ENCODE peak calls at places on chromosomes 4 and X, in six cellular contexts. C is left ventricle myocardium inferior, N is Calu3, Y is hypothalamus, S is activated T-cell treated with anti-CD3 and anti-CD28 coated beads for 1 hour, I is Peyer's patch. G is an unnamed sample.

GRCh38 chrX:121649414-121649813 is 602.0 kb downstream of the GLUD2 start:
- DNase-seq in C (no peak), N (no peak), Y (no peak), S (no peak), I (no peak), G (no peak)

GRCh38 chrX:40912166-40912565 is 173.1 kb upstream of the USP9X start:
- DNase-seq in C (no peak), N (no peak), Y (no peak), S (no peak), I (no peak), G (no peak)

GRCh38 chr4:88087004-88087403 is 71.4 kb downstream of the ABCG2 start:
- DNase-seq in C (no peak), N (no peak), Y (no peak), S (no peak), I (no peak), G (no peak)

GRCh38 chrX:53794181-53794580 is 107.7 kb upstream of the HUWE1 start:
- DNase-seq in C (no peak), N (no peak), Y (no peak), S (no peak), I (no peak), G (no peak)

GRCh38 chrX:120419465-120419864 is 49.6 kb downstream of the LAMP2 start:
- DNase-seq in C (no peak), N (no peak), Y (no peak), S (no peak), I (peak), G (peak)

GRCh38 chr4:30719363-30720020 is 677 bp upstream of the PCDH7 start:
- DNase-seq in C (peak), N (peak), Y (peak), S (no peak), I (no peak), G (peak)

GRCh38 chr4:166460769-166461550 is 587.9 kb downstream of the TLL1 start:
- DNase-seq in C (no peak), N (no peak), Y (no peak), S (no peak), I (no peak), G (no peak)

GRCh38 chr4:148243837-148244236 is 198.4 kb downstream of the NR3C2 start:
- DNase-seq in C (no peak), N (no peak), Y (no peak), S (no peak), I (no peak), G (no peak)

GRCh38 chr4:86014599-86014998 is 345.3 kb downstream of the MAPK10 start:
- DNase-seq in C (no peak), N (no peak), Y (no peak), S (no peak), I (no peak), G (no peak)

GRCh38 chr4:105895609-105896460 is 564 bp downstream of the NPNT start:
- DNase-seq in C (peak), N (peak), Y (no peak), S (no peak), I (no peak), G (peak)

GRCh38 chr4:118969359-118969758 is 80.7 kb downstream of the SYNPO2 start:
- DNase-seq in C (peak), N (peak), Y (peak), S (no peak), I (no peak), G (peak)

GRCh38 chrX:37603938-37604409 is 32.5 kb downstream of the LANCL3 start:
- DNase-seq in C (peak), N (no peak), Y (no peak), S (no peak), I (no peak), G (no peak)

GRCh38 chr4:3122081-3122563 is 47.6 kb downstream of the HTT start:
- DNase-seq in C (no peak), N (no peak), Y (no peak), S (no peak), I (no peak), G (no peak)

GRCh38 chr4:111512081-111512774 is 633.0 kb upstream of the FAM241A start:
- DNase-seq in C (no peak), N (no peak), Y (no peak), S (no peak), I (no peak), G (no peak)

GRCh38 chr4:103150677-103151076 is 47.5 kb downstream of the CENPE start:
- DNase-seq in C (no peak), N (no peak), Y (no peak), S (no peak), I (no peak), G (no peak)

GRCh38 chrX:118066867-118067515 is 49.6 kb downstream of the KLHL13 start:
- DNase-seq in C (no peak), N (no peak), Y (no peak), S (no peak), I (no peak), G (no peak)

GRCh38 chr4:6988016-6988715 is 55.0 kb upstream of the TADA2B start:
- DNase-seq in C (no peak), N (no peak), Y (no peak), S (no peak), I (no peak), G (peak)

GRCh38 chrX:31333181-31333831 is 261.5 kb upstream of the FTHL17 start:
- DNase-seq in C (no peak), N (no peak), Y (no peak), S (no peak), I (no peak), G (no peak)

GRCh38 chr4:26509681-26510333 is 19.5 kb upstream of the CCKAR start:
- DNase-seq in C (no peak), N (no peak), Y (no peak), S (no peak), I (no peak), G (no peak)

GRCh38 chr4:112585977-112586736 is 50.6 kb downstream of the ZGRF1 start:
- DNase-seq in C (no peak), N (no peak), Y (no peak), S (no peak), I (no peak), G (no peak)

GRCh38 chrX:87621697-87622096 is 104.1 kb downstream of the KLHL4 start:
- DNase-seq in C (no peak), N (no peak), Y (peak), S (no peak), I (no peak), G (no peak)

GRCh38 chrX:17187301-17187836 is 187.6 kb upstream of the NHS start:
- DNase-seq in C (no peak), N (no peak), Y (no peak), S (no peak), I (no peak), G (no peak)

GRCh38 chr4:38062088-38062893 is 102.1 kb downstream of the PTTG2 start:
- DNase-seq in C (peak), N (peak), Y (peak), S (peak), I (peak), G (peak)

GRCh38 chr4:8737601-8738279 is 133.9 kb downstream of the HMX1 start:
- DNase-seq in C (no peak), N (no peak), Y (no peak), S (no peak), I (peak), G (no peak)

GRCh38 chrX:108299101-108299591 is 139.1 kb downstream of the COL4A6 start:
- DNase-seq in C (no peak), N (no peak), Y (no peak), S (no peak), I (no peak), G (no peak)

GRCh38 chr4:153518637-153519384 is 52.7 kb downstream of the TMEM131L start:
- DNase-seq in C (no peak), N (peak), Y (no peak), S (no peak), I (no peak), G (no peak)

GRCh38 chrX:9342581-9343051 is 122.2 kb upstream of the TBL1X start:
- DNase-seq in C (peak), N (peak), Y (peak), S (no peak), I (peak), G (peak)

GRCh38 chr4:10721616-10722015 is 37.0 kb upstream of the CLNK start:
- DNase-seq in C (no peak), N (no peak), Y (no peak), S (no peak), I (no peak), G (no peak)

GRCh38 chrX:63050225-63050624 is 300.9 kb downstream of the SPIN4 start:
- DNase-seq in C (no peak), N (no peak), Y (no peak), S (no peak), I (no peak), G (no peak)

GRCh38 chr4:152462047-152462446 is 73.8 kb downstream of the FBXW7 start:
- DNase-seq in C (no peak), N (no peak), Y (no peak), S (no peak), I (peak), G (peak)

GRCh38 chr4:17814140-17814539 is 3.4 kb downstream of the NCAPG start:
- DNase-seq in C (no peak), N (no peak), Y (no peak), S (no peak), I (no peak), G (no peak)

GRCh38 chr4:4590496-4590895 is 48.6 kb upstream of the STX18 start:
- DNase-seq in C (no peak), N (no peak), Y (no peak), S (no peak), I (no peak), G (no peak)

GRCh38 chr4:121799888-121800501 is 1.1 kb upstream of the EXOSC9 start:
- DNase-seq in C (no peak), N (no peak), Y (no peak), S (no peak), I (no peak), G (no peak)

GRCh38 chr4:6470502-6471302 is 1.7 kb downstream of the PPP2R2C start:
- DNase-seq in C (peak), N (peak), Y (peak), S (no peak), I (no peak), G (no peak)

GRCh38 chr4:185219551-185220344 is 10.3 kb downstream of the SNX25 start:
- DNase-seq in C (peak), N (no peak), Y (peak), S (no peak), I (peak), G (peak)

G was measured in transverse colon.